ENCODE peak calls at places on chromosomes 4 and X, in four cellular contexts. V is GM12878, O is K562, H is HepG2. T is an unnamed sample.
A peak's percentile ranks its signal among the peaks of the same experiment; 100 is the strongest.

GRCh38 chr4:7156273-7157139 is 35.8 kb upstream of the SORCS2 start:
- DNase-seq in H (no peak), O (no peak), V (no peak), T (peak; percentile 48)

GRCh38 chr4:26388671-26389070 is 67.9 kb downstream of the RBPJ start:
- DNase-seq in H (no peak), O (no peak), V (no peak), T (no peak)

GRCh38 chrX:21493226-21493850 is 119.1 kb downstream of the CNKSR2 start:
- DNase-seq in O (no peak), H (no peak), V (no peak), T (no peak)

GRCh38 chr4:7797330-7797729 is 142.3 kb downstream of the AFAP1 start:
- DNase-seq in V (no peak), H (no peak), O (no peak), T (no peak)

GRCh38 chr4:26356067-26356466 is 35.3 kb downstream of the RBPJ start:
- DNase-seq in O (no peak), V (peak; percentile 16), H (no peak), T (no peak)

GRCh38 chr4:39259571-39260330 is 77.4 kb downstream of the WDR19 start:
- DNase-seq in H (no peak), V (no peak), O (no peak), T (no peak)

GRCh38 chr4:80434238-80434637 is 98.7 kb downstream of the CFAP299 start:
- DNase-seq in H (no peak), V (no peak), O (no peak), T (no peak)

GRCh38 chr4:164379694-164380093 is 374.2 kb upstream of the SMIM31 start:
- DNase-seq in V (no peak), O (no peak), H (no peak), T (no peak)

GRCh38 chrX:110021180-110022022 is 18.5 kb downstream of the TMEM164 start:
- DNase-seq in H (no peak), O (no peak), V (no peak), T (no peak)

GRCh38 chrX:38220024-38220935 is at the start of gene SRPX:
- DNase-seq in H (no peak), V (no peak), O (peak; percentile 49), T (peak; percentile 60)

GRCh38 chrX:108439961-108440696 is 491 bp downstream of the COL4A5 start:
- DNase-seq in O (peak; percentile 23), H (no peak), V (no peak), T (peak; percentile 42)

GRCh38 chr4:118289794-118290193 is 63.0 kb downstream of the PRSS12 start:
- DNase-seq in O (no peak), V (no peak), H (no peak), T (no peak)

GRCh38 chr4:159946983-159947645 is 844.2 kb downstream of the RAPGEF2 start:
- DNase-seq in O (peak; percentile 1), V (peak; percentile 2), H (peak; percentile 52), T (peak; percentile 24)

GRCh38 chr4:182758288-182758687 is 158.9 kb downstream of the DCTD start:
- DNase-seq in V (no peak), O (no peak), H (no peak), T (no peak)

GRCh38 chr4:119517361-119518229 is 111.0 kb downstream of the PDE5A start:
- DNase-seq in H (peak; percentile 53), O (no peak), V (no peak), T (no peak)

GRCh38 chrX:13473666-13474516 is 95.5 kb upstream of the EGFL6 start:
- DNase-seq in V (peak; percentile 52), H (no peak), O (no peak), T (no peak)

GRCh38 chr4:185748901-185749390 is 63.0 kb downstream of the SORBS2 start:
- DNase-seq in H (no peak), O (no peak), V (no peak), T (no peak)

GRCh38 chrX:24186986-24187385 is 37.5 kb downstream of the ZFX start:
- DNase-seq in O (no peak), V (no peak), H (peak; percentile 9), T (no peak)

GRCh38 chrX:24186483-24186882 is 37.0 kb downstream of the ZFX start:
- DNase-seq in O (no peak), V (no peak), H (no peak), T (no peak)

GRCh38 chrX:24196509-24196908 is 47.0 kb downstream of the ZFX start:
- DNase-seq in O (no peak), V (no peak), H (no peak), T (no peak)

GRCh38 chrX:24189490-24189889 is 40.0 kb downstream of the ZFX start:
- DNase-seq in O (no peak), H (peak; percentile 87), V (no peak), T (no peak)

DNA sequence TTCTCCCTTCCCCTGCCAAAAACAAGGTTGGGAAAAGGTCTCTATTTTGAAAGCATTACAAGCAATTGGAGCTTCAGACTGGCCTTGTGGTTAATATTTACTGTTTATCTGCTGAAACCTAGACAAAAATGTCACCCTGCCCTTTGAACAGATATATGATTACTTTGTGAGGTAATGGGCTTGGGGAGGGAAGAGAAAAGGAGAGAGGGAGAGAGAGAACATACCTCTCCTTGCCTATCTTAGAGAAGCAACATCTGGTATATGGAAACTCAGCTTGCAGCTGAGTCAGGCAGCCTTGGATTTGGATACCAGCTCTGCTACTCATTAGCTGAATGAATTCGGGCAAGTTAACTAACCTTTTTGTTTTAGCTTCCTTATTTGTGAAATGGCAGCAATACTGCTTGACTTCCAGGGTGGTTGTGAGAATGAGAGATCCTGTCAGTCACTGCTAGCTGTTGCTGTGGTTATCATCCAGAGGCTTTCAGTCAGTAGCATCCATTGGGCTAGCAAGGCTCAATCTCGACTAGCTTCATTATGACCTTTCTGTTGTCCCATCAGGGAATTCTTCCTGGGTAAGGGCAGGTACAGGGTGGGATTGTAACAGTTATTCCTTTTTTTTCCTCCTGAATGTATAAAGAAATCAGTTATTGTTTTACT is 41.1 kb downstream of the ZFX start:
- DNase-seq in V (no peak), O (no peak), H (peak; percentile 87), T (no peak)
- TF ChIP-seq FOXK2 in V (no peak), O (no peak), H (peak; percentile 25), T (no peak)

GRCh38 chr4:90095000-90095399 is 32.2 kb upstream of the CCSER1 start:
- DNase-seq in V (no peak), H (no peak), O (no peak), T (no peak)
- TF ChIP-seq SP1 in V (no peak), H (no peak), O (no peak), T (no peak)

DNA sequence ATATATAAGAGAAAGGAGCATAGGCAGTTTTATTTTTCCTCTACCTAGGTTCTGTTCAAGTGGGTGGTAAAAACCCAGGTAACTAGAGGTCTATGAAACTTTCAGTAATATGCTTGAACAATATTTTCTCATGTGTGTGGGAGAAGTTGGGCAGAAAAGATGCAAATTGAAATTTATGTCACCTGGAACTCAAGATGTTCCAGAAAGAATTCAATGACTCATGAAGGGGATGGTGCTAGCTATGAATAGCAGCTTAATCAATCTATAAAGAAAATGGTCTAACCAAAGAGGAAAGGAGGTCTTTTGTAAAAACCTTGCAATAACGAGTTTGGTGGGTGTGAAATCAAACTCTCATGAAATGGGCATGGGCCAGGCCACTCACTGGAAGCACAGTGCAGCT is 263.8 kb downstream of the INPP4B start:
- DNase-seq in H (no peak), O (no peak), V (no peak), T (no peak)
- TF ChIP-seq FOXK2 in H (no peak), O (no peak), V (no peak), T (no peak)

DNA sequence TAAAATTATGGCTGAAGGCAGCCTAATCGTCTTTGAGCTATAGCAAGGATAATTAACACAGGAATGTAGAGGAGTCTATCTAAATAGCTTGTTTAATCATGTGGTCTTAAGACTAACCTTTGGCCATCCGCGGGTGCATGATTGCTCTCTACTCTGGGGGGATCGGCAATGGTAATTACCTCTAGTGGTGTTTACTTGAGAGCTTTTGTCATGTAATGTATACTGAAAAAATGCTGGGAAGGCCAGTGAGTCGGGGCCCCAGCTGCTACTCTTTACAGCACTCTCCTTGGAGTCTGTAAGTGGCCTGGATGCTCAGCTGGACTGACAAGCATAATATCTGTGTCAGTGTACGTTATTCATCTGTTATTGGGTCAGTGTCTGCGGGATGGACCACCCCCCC is 65.5 kb upstream of the GNPDA2 start:
- DNase-seq in H (no peak), V (no peak), O (no peak), T (no peak)
- TF ChIP-seq SP1 in H (no peak), V (no peak), O (no peak), T (no peak)

GRCh38 chrX:57289089-57289488 is 2.6 kb downstream of the FAAH2 start:
- DNase-seq in H (no peak), V (no peak), O (no peak), T (no peak)
- TF ChIP-seq FOXK2 in H (no peak), V (no peak), O (no peak), T (no peak)

GRCh38 chr4:67103001-67103737 is 442.1 kb downstream of the CENPC start:
- DNase-seq in V (no peak), O (no peak), H (no peak), T (no peak)

GRCh38 chr4:67104145-67104544 is 441.2 kb downstream of the CENPC start:
- DNase-seq in H (no peak), O (no peak), V (no peak), T (no peak)

GRCh38 chr4:67101612-67102011 is 443.7 kb downstream of the CENPC start:
- DNase-seq in H (no peak), V (no peak), O (no peak), T (no peak)

GRCh38 chr4:67109276-67109675 is 436.0 kb downstream of the CENPC start:
- DNase-seq in V (no peak), H (no peak), O (no peak), T (no peak)

GRCh38 chr4:67106846-67107467 is 438.3 kb downstream of the CENPC start:
- DNase-seq in H (no peak), O (no peak), V (no peak), T (no peak)
- TF ChIP-seq SP1 in H (no peak), O (no peak), V (no peak), T (no peak)

DNA sequence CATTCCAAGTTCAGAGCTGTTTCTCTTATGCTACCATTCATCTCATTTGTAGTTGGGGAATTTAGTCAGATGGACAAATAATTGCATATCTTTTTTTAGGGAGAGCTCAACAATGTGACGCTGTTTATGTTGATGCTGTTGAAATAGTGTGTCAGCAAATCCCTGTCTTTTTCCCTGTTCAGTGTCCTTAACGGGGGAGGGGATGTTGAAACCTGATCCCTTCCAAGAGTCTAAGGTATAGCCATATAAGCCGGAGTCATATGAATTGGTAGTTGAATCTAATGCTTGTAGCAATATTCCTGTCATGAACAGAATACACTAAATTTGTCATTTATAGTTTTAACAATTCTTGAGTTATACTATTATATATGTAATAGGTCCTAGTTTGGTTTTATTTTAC is 293.5 kb upstream of the FAT1 start:
- DNase-seq in V (no peak), O (no peak), H (no peak), T (peak; percentile 9)
- TF ChIP-seq FOXK2 in V (no peak), O (no peak), H (no peak), T (no peak)

T was measured in HEK293T.